ENCODE peak calls at places on chromosomes 6 and 20, in six cellular contexts. F, X, W, P, C and L are unnamed samples.

GRCh38 chr6:127302728-127303675 is 36.3 kb downstream of the RNF146 start:
- DNase-seq in P (peak), X (peak), F (no peak), C (no peak), W (peak), L (peak)

GRCh38 chr20:64003970-64004725 is 23.2 kb downstream of the PRPF6 start:
- DNase-seq in W (no peak), F (no peak), X (no peak), P (no peak), C (no peak), L (no peak)

GRCh38 chr6:51396583-51396982 is 577.9 kb downstream of the TFAP2B start:
- DNase-seq in F (no peak), W (no peak), C (no peak), P (no peak), X (no peak), L (no peak)

GRCh38 chr6:154319231-154319858 is 37.3 kb downstream of the IPCEF1 start:
- DNase-seq in C (no peak), X (peak), F (no peak), P (no peak), W (peak), L (no peak)

GRCh38 chr20:23629017-23629541 is 8.7 kb downstream of the CST3 start:
- DNase-seq in F (no peak), W (peak), P (peak), X (no peak), C (peak), L (no peak)

GRCh38 chr20:4332466-4332865 is 317.1 kb upstream of the RNF24 start:
- DNase-seq in F (no peak), W (no peak), X (no peak), P (no peak), C (no peak), L (no peak)

GRCh38 chr6:33431880-33432541 is 12.1 kb downstream of the SYNGAP1 start:
- DNase-seq in W (no peak), C (peak), X (peak), F (no peak), P (no peak), L (no peak)

GRCh38 chr6:93294879-93295278 is 124.5 kb downstream of the EPHA7 start:
- DNase-seq in X (no peak), P (no peak), F (no peak), C (no peak), W (no peak), L (no peak)

GRCh38 chr6:37171141-37171969 is 1.4 kb downstream of the PIM1 start:
- DNase-seq in W (no peak), X (peak), F (peak), C (peak), P (peak), L (peak)

GRCh38 chr6:22248513-22249308 is 48.1 kb downstream of the PRL start:
- DNase-seq in P (no peak), W (peak), X (no peak), F (no peak), C (peak), L (no peak)

GRCh38 chr20:48826883-48827771 is 672 bp downstream of the PREX1 start:
- DNase-seq in X (peak), C (peak), P (no peak), W (no peak), F (peak), L (no peak)

GRCh38 chr20:31719644-31720485 is 2.8 kb downstream of the BCL2L1 start:
- DNase-seq in P (no peak), W (no peak), C (peak), F (no peak), X (peak), L (no peak)

GRCh38 chr6:132202569-132202968 is 198.7 kb downstream of the MOXD1 start:
- DNase-seq in P (peak), F (no peak), X (peak), C (no peak), W (no peak), L (no peak)

GRCh38 chr20:51462566-51463276 is 79.8 kb downstream of the NFATC2 start:
- DNase-seq in C (no peak), P (peak), X (no peak), F (no peak), W (no peak), L (peak)

GRCh38 chr6:48068326-48069191 is 42.4 kb downstream of the PTCHD4 start:
- DNase-seq in C (peak), W (no peak), P (no peak), F (peak), X (no peak), L (no peak)
- H3K4me3 ChIP-seq in C (no peak), W (peak), P (no peak), F (peak), X (peak), L (no peak)

DNA sequence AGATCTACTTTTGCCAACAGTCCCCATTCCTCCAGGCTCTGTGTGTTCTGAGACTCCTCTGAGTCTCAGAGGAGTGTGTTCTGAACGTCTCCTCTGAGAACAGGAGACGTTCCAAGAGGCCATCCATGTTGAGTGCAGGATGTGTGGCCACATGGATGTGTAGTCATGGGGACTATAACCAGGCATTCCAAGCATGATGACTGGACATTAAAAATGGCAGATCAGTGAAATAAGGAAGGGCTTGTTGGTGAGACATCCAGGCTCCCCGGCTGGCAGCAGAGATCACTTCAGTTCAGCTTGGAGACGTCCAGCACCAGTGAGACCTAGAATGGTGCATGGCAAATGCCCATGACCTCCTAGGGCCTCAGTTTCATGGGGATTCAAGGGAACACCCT is 34.3 kb upstream of the POU5F1 start:
- DNase-seq in P (no peak), W (no peak), C (no peak), X (no peak), F (no peak), L (no peak)
- H3K4me3 ChIP-seq in P (no peak), W (no peak), C (no peak), X (peak), F (no peak), L (no peak)

GRCh38 chr6:43271103-43271815 is 26.8 kb upstream of the SLC22A7 start:
- DNase-seq in X (no peak), P (peak), C (no peak), F (no peak), W (no peak), L (no peak)

GRCh38 chr6:43267619-43268347 is 24.5 kb downstream of the TTBK1 start:
- DNase-seq in F (no peak), W (no peak), X (no peak), C (peak), P (peak), L (no peak)

GRCh38 chr6:43269273-43270007 is 26.2 kb downstream of the TTBK1 start:
- DNase-seq in W (no peak), F (peak), P (peak), X (peak), C (no peak), L (no peak)

GRCh38 chr6:43268348-43268685 is 25.0 kb downstream of the TTBK1 start:
- DNase-seq in P (no peak), W (no peak), F (no peak), X (no peak), C (no peak), L (no peak)

GRCh38 chr6:43268782-43269272 is 25.5 kb downstream of the TTBK1 start:
- DNase-seq in C (no peak), X (no peak), F (no peak), P (no peak), W (no peak), L (no peak)
- H3K4me3 ChIP-seq in C (no peak), X (no peak), F (peak), P (no peak), W (no peak), L (no peak)

DNA sequence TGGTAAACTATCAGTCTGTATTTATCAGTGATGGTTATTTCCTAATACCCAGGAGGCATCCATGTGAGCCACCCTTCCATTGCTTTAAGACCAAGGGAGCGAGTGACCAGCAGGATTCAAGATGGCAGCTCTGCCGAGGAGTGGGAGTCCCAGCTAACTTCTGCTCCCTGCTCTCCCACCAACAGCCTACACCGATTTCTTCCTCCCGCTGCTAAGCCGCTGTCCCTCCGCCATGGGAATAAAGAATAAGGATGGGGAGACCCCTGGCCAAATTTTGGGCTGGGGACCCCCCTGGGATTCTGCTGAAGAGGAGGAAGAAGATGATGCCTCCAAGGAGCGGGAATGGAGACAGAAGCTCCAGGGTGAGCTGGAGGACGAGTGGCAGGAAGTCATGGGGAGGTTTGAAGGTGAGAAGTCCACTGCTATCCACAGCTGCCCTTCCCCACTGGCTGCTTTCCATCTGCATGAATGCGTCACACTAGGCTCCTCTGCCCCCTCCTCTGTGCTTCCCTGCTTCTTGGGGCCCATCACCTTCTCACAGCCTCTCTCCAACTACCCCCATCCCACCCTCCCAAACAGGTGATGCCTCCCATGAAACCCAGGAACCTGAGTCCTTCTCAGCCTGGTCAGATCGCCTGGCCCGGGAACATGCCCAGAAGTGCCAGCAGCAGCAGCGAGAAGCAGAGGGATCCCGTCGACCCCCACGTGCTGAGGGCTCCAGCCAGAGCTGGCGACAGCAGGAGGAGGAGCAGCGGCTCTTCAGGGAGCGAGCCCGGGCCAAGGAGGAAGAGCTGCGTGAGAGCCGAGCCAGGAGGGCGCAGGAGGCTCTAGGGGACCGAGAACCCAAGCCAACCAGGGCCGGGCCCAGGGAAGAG is 10.3 kb downstream of the NFKBIL1 start:
- DNase-seq in F (no peak), X (no peak), P (no peak), C (no peak), W (no peak), L (no peak)
- H3K4me3 ChIP-seq in F (no peak), X (no peak), P (no peak), C (no peak), W (no peak), L (no peak)

GRCh38 chr20:16215056-16215455 is 358.2 kb downstream of the KIF16B start:
- DNase-seq in F (no peak), C (no peak), X (no peak), W (no peak), P (no peak), L (no peak)

GRCh38 chr20:16222859-16223411 is 350.3 kb downstream of the KIF16B start:
- DNase-seq in X (no peak), C (no peak), P (no peak), W (no peak), F (no peak), L (no peak)

GRCh38 chr20:16219182-16219581 is 354.1 kb downstream of the KIF16B start:
- DNase-seq in X (no peak), F (no peak), W (no peak), P (no peak), C (no peak), L (no peak)

GRCh38 chr20:16216227-16217210 is 356.7 kb downstream of the KIF16B start:
- DNase-seq in C (no peak), W (no peak), F (no peak), P (no peak), X (no peak), L (no peak)

DNA sequence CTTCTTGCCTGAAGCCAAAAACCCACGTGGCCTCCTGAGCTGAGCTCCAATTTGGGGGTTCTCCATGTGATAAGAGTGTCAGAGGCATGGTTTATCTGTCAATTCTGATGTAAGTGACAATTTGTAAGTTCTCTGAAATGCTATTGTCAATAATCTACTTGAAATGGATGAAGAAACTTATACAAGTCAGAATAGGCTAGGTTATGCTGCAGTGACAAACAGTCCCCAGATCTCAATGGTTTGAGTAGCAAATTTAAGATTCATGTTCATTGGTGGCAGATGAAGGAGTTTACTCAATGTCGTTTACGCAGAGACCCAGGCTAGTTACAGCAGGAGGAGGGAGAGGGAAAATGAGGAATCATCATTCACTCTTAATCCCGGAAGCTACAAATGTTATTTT is 352.4 kb downstream of the KIF16B start:
- DNase-seq in P (no peak), W (no peak), X (no peak), F (no peak), C (no peak), L (no peak)
- H3K4me3 ChIP-seq in P (no peak), W (no peak), X (no peak), F (no peak), C (no peak), L (no peak)

DNA sequence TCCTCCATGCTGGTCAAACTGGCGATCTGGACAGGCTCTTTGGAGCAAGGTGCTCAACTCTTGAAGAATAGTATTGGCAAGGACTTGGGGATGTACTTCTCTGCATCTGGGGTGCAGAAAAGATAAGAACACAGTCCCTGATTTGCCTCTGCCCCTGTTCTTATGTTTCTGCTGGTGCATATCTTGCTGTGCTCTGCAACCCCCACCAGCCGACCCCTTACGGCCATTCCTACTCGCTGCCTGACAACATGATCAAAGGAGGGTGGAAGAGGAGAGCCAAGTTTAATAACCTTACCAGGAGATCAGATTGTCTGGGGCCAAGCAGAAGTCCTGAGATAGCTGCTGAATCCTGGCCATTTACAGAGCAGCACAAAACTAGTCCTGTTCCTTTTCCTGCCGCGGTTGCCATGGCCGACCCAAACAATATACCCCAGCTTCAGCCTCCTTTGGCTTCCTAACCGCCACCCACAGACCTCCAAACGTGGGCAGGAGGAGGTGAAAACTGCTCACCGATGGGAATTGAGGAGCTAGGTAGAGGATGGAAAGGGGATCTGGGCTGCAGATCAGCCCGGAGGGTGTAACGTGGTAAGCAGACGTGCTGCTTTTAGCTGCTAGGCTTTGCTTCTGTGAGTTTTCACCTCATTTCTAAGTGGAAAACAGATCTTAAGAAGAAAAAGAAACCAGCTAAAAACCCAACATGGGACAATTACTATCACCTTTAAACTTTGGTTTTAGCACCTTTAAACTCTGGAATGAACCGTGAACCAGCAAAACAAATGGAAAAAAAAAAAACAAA is 60.9 kb downstream of the ATXN1 start:
- DNase-seq in W (no peak), C (peak), P (no peak), X (no peak), F (no peak), L (no peak)
- H3K4me3 ChIP-seq in W (peak), C (no peak), P (no peak), X (no peak), F (peak), L (peak)

DNA sequence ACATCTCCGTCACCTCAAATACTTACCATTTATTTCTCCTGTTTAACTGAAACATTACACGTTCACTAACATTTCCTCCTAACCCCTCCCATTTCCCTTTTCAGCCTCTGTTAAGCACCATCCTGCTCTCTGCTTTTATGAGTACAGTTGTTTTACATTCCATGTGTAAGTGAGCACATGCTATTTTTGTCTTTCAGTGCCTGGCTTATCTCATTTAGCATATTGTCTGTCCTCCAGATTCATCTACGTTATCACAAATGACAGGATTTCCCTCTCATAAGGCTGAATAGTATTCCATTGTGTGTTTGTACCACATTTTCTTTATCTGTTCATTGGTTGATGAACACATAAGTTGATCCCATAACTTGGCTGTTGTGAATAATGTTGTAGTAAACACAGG is 22.7 kb downstream of the TAF11 start:
- DNase-seq in F (no peak), X (no peak), W (no peak), C (no peak), P (no peak), L (no peak)
- H3K4me3 ChIP-seq in F (no peak), X (no peak), W (no peak), C (no peak), P (no peak), L (no peak)